ENCODE peak calls at places on chromosome 6, in five cellular contexts. E is heart right ventricle; J is amygdala; T is CD8-positive, alpha-beta memory T cell; O is brain microvascular endothelial cell. K is an unnamed sample.

GRCh38 chr6:136499370-136499769 is 50.9 kb downstream of the MAP7 start:
- DNase-seq in T (no peak), E (no peak), J (no peak), O (no peak), K (no peak)

GRCh38 chr6:7544597-7544996 is 3.1 kb downstream of the DSP start:
- DNase-seq in J (no peak), T (no peak), O (no peak), E (no peak), K (no peak)

GRCh38 chr6:168371989-168372711 is 52.6 kb upstream of the DACT2 start:
- DNase-seq in T (no peak), O (no peak), J (no peak), E (no peak), K (no peak)

GRCh38 chr6:119347466-119348307 is 1.9 kb downstream of the MAN1A1 start:
- DNase-seq in E (peak; percentile 24), T (peak; percentile 12), J (peak; percentile 33), O (no peak), K (peak; percentile 21)

GRCh38 chr6:37182736-37183590 is 13.0 kb downstream of the PIM1 start:
- DNase-seq in O (no peak), T (peak; percentile 31), J (peak; percentile 43), E (no peak), K (no peak)

GRCh38 chr6:21091411-21091810 is 502.1 kb upstream of the SOX4 start:
- DNase-seq in E (no peak), T (no peak), O (no peak), J (no peak), K (no peak)

GRCh38 chr6:127146935-127147334 is 28.5 kb downstream of the RSPO3 start:
- DNase-seq in E (peak; percentile 19), J (no peak), T (no peak), O (peak; percentile 91), K (no peak)

GRCh38 chr6:56958481-56958880 is 3.6 kb downstream of the BEND6 start:
- DNase-seq in O (no peak), J (no peak), E (no peak), T (no peak), K (no peak)

GRCh38 chr6:111642463-111643158 is 36.9 kb upstream of the TRAF3IP2 start:
- DNase-seq in O (peak; percentile 66), E (peak; percentile 78), J (peak; percentile 65), T (no peak), K (peak; percentile 65)

GRCh38 chr6:169173532-169174268 is 79.9 kb downstream of the THBS2 start:
- DNase-seq in J (no peak), O (no peak), T (no peak), E (no peak), K (no peak)

GRCh38 chr6:142551145-142551811 is 249.5 kb downstream of the ADGRG6 start:
- DNase-seq in O (no peak), E (no peak), T (no peak), J (no peak), K (no peak)

GRCh38 chr6:14758421-14759043 is 487.3 kb upstream of the JARID2 start:
- DNase-seq in E (no peak), T (no peak), J (no peak), O (no peak), K (no peak)

GRCh38 chr6:7922596-7922995 is 12.0 kb upstream of the TXNDC5 start:
- DNase-seq in O (peak; percentile 14), T (no peak), J (no peak), E (no peak), K (no peak)

GRCh38 chr6:105968230-105968954 is 117.7 kb upstream of the PRDM1 start:
- DNase-seq in E (no peak), J (no peak), T (no peak), O (no peak), K (no peak)

GRCh38 chr6:111602481-111603404 is 2.9 kb downstream of the TRAF3IP2 start:
- DNase-seq in J (no peak), E (peak; percentile 71), T (no peak), O (peak; percentile 34), K (peak; percentile 63)

GRCh38 chr6:160455484-160456213 is 107.5 kb downstream of the SLC22A3 start:
- DNase-seq in O (peak; percentile 57), T (peak; percentile 48), E (peak; percentile 51), J (peak; percentile 80), K (peak; percentile 45)

GRCh38 chr6:26383624-26384417 is 913 bp downstream of the BTN2A2 start:
- DNase-seq in O (peak; percentile 75), E (no peak), J (no peak), T (no peak), K (no peak)

GRCh38 chr6:170176621-170177382 is 114.1 kb downstream of the DLL1 start:
- DNase-seq in O (no peak), E (no peak), T (peak; percentile 17), J (no peak), K (peak; percentile 15)

GRCh38 chr6:150627601-150628012 is 27.9 kb downstream of the PLEKHG1 start:
- DNase-seq in O (no peak), T (no peak), E (no peak), J (no peak), K (no peak)